ENCODE peak calls at places on chromosomes 11 and 22, in four cellular contexts. P is ovary, R is transverse colon, W is AG04450. A is an unnamed sample.
A peak's percentile ranks its signal among the peaks of the same experiment; 100 is the strongest.

GRCh38 chr11:57566035-57566504 is 1.4 kb downstream of the UBE2L6 start:
- DNase-seq in P (peak; percentile 46), R (peak; percentile 57), W (no peak), A (peak; percentile 40)

GRCh38 chr11:22304337-22304961 is 33.7 kb upstream of the SLC17A6 start:
- DNase-seq in P (no peak), R (no peak), W (no peak), A (no peak)

GRCh38 chr11:128469220-128469619 is 118.1 kb downstream of the ETS1 start:
- DNase-seq in P (no peak), R (peak; percentile 53), W (no peak), A (no peak)

GRCh38 chr11:2522636-2523255 is 77.9 kb downstream of the KCNQ1 start:
- DNase-seq in P (peak; percentile 10), R (peak; percentile 4), W (no peak), A (peak; percentile 12)

GRCh38 chr11:116162541-116163230 is 610.1 kb downstream of the BUD13 start:
- DNase-seq in P (no peak), R (no peak), W (no peak), A (no peak)

GRCh38 chr11:37320921-37321320 is 722.9 kb upstream of the RAG2 start:
- DNase-seq in P (no peak), R (no peak), W (no peak), A (no peak)

GRCh38 chr22:50018608-50019291 is 6.2 kb upstream of the IL17REL start:
- DNase-seq in P (no peak), R (peak; percentile 2), W (no peak), A (no peak)

GRCh38 chr11:46560300-46561025 is 33.4 kb downstream of the AMBRA1 start:
- DNase-seq in P (no peak), R (no peak), W (no peak), A (no peak)

GRCh38 chr22:35656284-35656752 is 8.1 kb downstream of the APOL6 start:
- DNase-seq in P (no peak), R (no peak), W (no peak), A (no peak)

GRCh38 chr11:112520293-112520692 is 259.6 kb upstream of the PLET1 start:
- DNase-seq in P (no peak), R (no peak), W (no peak), A (no peak)

GRCh38 chr22:37051629-37052385 is at the start of gene KCTD17:
- DNase-seq in P (peak; percentile 71), R (peak; percentile 86), W (no peak), A (no peak)

GRCh38 chr11:10275714-10276113 is 18.3 kb downstream of the SBF2 start:
- DNase-seq in P (no peak), R (no peak), W (no peak), A (no peak)

GRCh38 chr22:24291538-24292201 is 21.0 kb downstream of the SPECC1L start:
- DNase-seq in P (no peak), R (no peak), W (no peak), A (no peak)

GRCh38 chr22:17980638-17981051 is 43.7 kb downstream of the MICAL3 start:
- DNase-seq in P (no peak), R (peak; percentile 81), W (no peak), A (no peak)

GRCh38 chr22:28714043-28714442 is 27.6 kb downstream of the CHEK2 start:
- DNase-seq in P (no peak), R (no peak), W (no peak), A (no peak)

GRCh38 chr11:107743161-107743560 is 31.3 kb upstream of the SLN start:
- DNase-seq in P (no peak), R (no peak), W (no peak), A (no peak)

GRCh38 chr22:43824724-43825485 is 12.8 kb upstream of the EFCAB6 start:
- DNase-seq in P (no peak), R (no peak), W (no peak), A (peak; percentile 8)

GRCh38 chr11:2328656-2329354 is 27.0 kb downstream of the TSPAN32 start:
- DNase-seq in P (no peak), R (no peak), W (no peak), A (no peak)

GRCh38 chr11:126978911-126979310 is 21.7 kb downstream of the KIRREL3 start:
- DNase-seq in P (no peak), R (no peak), W (no peak), A (no peak)

GRCh38 chr22:28329582-28330073 is 350.0 kb downstream of the TTC28 start:
- DNase-seq in P (no peak), R (no peak), W (no peak), A (no peak)

GRCh38 chr11:86247608-86248007 is 3.1 kb downstream of the EED start:
- DNase-seq in P (no peak), R (peak; percentile 58), W (no peak), A (no peak)
- H3K4me3 ChIP-seq in P (no peak overlapping the region), R (no peak overlapping the region), W (no peak overlapping the region), A (no peak overlapping the region)

GRCh38 chr11:119793335-119793984 is 64.5 kb upstream of the NECTIN1 start:
- DNase-seq in P (no peak), R (no peak), W (no peak), A (no peak)

GRCh38 chr11:119796363-119797060 is 67.5 kb upstream of the NECTIN1 start:
- DNase-seq in P (no peak), R (no peak), W (no peak), A (no peak)

GRCh38 chr11:119794756-119795155 is 65.8 kb upstream of the NECTIN1 start:
- DNase-seq in P (no peak), R (no peak), W (no peak), A (no peak)

GRCh38 chr11:119794141-119794665 is 65.2 kb upstream of the NECTIN1 start:
- DNase-seq in P (no peak), R (no peak), W (no peak), A (no peak)

DNA sequence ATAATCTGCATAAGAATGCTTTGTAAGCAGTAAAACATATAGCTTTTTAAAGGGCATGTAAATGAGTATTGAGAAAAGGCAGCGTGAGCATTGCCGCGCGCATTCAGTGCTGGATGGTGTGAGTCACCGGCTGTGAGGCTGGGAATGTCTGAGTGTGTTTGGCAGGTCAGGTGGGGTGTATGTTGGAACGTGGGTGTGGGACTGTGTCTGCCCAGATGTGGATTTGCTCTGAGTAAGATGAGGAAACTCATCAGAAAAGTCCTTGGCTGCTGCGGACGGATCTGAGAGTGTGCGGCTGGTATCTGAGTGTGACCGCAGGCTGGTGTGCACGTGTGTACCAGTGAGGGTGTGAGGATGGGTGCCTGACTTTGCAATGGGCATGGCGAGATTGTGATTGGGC is 66.2 kb upstream of the NECTIN1 start:
- DNase-seq in P (no peak), R (no peak), W (peak; percentile 43), A (no peak)
- H3K4me3 ChIP-seq in P (no peak overlapping the region), R (no peak overlapping the region), W (no peak overlapping the region), A (no peak overlapping the region)

GRCh38 chr11:102286292-102286691 is 31.0 kb upstream of the BIRC3 start:
- DNase-seq in P (no peak), R (no peak), W (no peak), A (no peak)

GRCh38 chr11:102288745-102289083 is 28.6 kb upstream of the BIRC3 start:
- DNase-seq in P (no peak), R (no peak), W (no peak), A (no peak)

GRCh38 chr11:102291831-102292230 is 25.5 kb upstream of the BIRC3 start:
- DNase-seq in P (no peak), R (no peak), W (no peak), A (no peak)

GRCh38 chr11:102289510-102290078 is 27.7 kb upstream of the BIRC3 start:
- DNase-seq in P (no peak), R (no peak), W (no peak), A (no peak)

GRCh38 chr11:102287963-102288744 is 29.1 kb upstream of the BIRC3 start:
- DNase-seq in P (peak; percentile 51), R (peak; percentile 37), W (peak; percentile 55), A (no peak)
- H3K4me3 ChIP-seq in P (peak overlapping the region; percentile 21), R (peak overlapping the region; percentile 9), W (peak overlapping the region; percentile 38), A (peak overlapping the region; percentile 4)

DNA sequence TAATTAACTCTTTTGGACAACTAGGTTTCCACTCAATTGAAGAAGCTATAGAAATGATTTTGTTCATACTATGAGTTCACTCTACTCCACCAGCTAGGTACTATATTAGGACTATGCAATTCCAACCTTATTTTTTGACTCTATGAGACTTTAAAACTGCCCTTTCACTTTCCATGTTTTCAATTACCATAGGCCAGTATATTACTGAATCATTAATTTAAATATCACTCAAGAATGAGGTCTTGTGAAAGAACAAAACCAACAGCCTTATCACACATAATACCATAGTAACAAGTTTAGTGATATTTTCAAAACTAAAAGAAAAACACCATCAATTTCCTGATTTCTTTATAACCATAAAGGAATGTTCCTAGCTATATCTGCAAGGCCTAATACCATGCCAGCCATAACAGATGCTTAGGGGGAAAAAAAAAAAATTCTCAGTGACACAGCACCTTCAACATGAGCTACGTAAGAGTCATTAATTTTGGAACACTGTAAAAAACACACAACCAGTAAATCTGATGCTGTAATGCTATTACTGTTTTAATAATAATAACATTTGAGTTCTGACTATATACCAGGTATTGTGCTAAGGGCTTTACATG is 6.1 kb downstream of the DCUN1D5 start:
- DNase-seq in P (no peak), R (no peak), W (no peak), A (no peak)
- H3K4me3 ChIP-seq in P (no peak overlapping the region), R (no peak overlapping the region), W (no peak overlapping the region), A (no peak overlapping the region)